ENCODE peak calls at places on chromosomes 4 and X, in seven cellular contexts. R is glutamatergic neuron; D is GM04504; P is activated naive CD4-positive, alpha-beta T cell treated with anti-CD3 and anti-CD28 coated beads, Interleukin-2, amount 50 U/mL, for 72 hours; N is WERI-Rb-1; J is T-helper 1 cell; E is epithelial cell of esophagus. Q is an unnamed sample.
A peak's percentile ranks its signal among the peaks of the same experiment; 100 is the strongest.

GRCh38 chr4:110049951-110050925 is 137.6 kb downstream of the EGF start:
- DNase-seq in R (peak; percentile 42), D (peak; percentile 14), P (peak; percentile 42), N (peak; percentile 65), J (peak; percentile 8), E (peak; percentile 54), Q (peak; percentile 14)

GRCh38 chr4:109576462-109576861 is 16.4 kb downstream of the MCUB start:
- DNase-seq in R (no peak), D (no peak), P (no peak), N (no peak), J (no peak), E (no peak), Q (no peak)

GRCh38 chr4:94410678-94411206 is 41.0 kb upstream of the PDLIM5 start:
- DNase-seq in R (no peak), D (no peak), P (no peak), N (no peak), J (no peak), E (peak; percentile 96), Q (peak; percentile 45)

GRCh38 chrX:9650091-9650490 is 115.6 kb downstream of the GPR143 start:
- DNase-seq in R (no peak), D (no peak), P (no peak), N (no peak), J (no peak), E (no peak), Q (no peak)

GRCh38 chr4:184451726-184452125 is 22.6 kb downstream of the IRF2 start:
- DNase-seq in R (no peak), D (no peak), P (no peak), N (no peak), J (no peak), E (no peak), Q (no peak)

GRCh38 chr4:36187723-36188333 is 56.5 kb downstream of the ARAP2 start:
- DNase-seq in R (no peak), D (no peak), P (no peak), N (no peak), J (no peak), E (peak; percentile 25), Q (no peak)

GRCh38 chr4:72451349-72451748 is 117.7 kb downstream of the ADAMTS3 start:
- DNase-seq in R (no peak), D (no peak), P (no peak), N (no peak), J (no peak), E (no peak), Q (no peak)

GRCh38 chr4:57233391-57233790 is 123.2 kb upstream of the IGFBP7 start:
- DNase-seq in R (no peak), D (no peak), P (no peak), N (no peak), J (no peak), E (peak; percentile 66), Q (peak; percentile 24)

GRCh38 chr4:170736710-170737109 is 647.0 kb upstream of the AADAT start:
- DNase-seq in R (no peak), D (no peak), P (no peak), N (no peak), J (no peak), E (peak; percentile 26), Q (peak; percentile 3)

GRCh38 chr4:1463088-1463926 is 57.1 kb upstream of the NKX1-1 start:
- DNase-seq in R (peak; percentile 79), D (peak; percentile 5), P (no peak), N (peak; percentile 14), J (no peak), E (no peak), Q (no peak)

GRCh38 chrX:150450519-150451177 is 87.5 kb downstream of the MAMLD1 start:
- DNase-seq in R (no peak), D (no peak), P (no peak), N (no peak), J (no peak), E (peak; percentile 16), Q (no peak)

GRCh38 chrX:19544693-19545305 is 29.5 kb upstream of the MAP3K15 start:
- DNase-seq in R (peak; percentile 34), D (peak; percentile 31), P (peak; percentile 29), N (peak; percentile 62), J (peak; percentile 5), E (peak; percentile 61), Q (no peak)

GRCh38 chr4:35970366-35970960 is 273.9 kb downstream of the ARAP2 start:
- DNase-seq in R (no peak), D (no peak), P (peak; percentile 4), N (no peak), J (no peak), E (no peak), Q (no peak)

GRCh38 chr4:78426972-78427371 is 124.6 kb upstream of the ANXA3 start:
- DNase-seq in R (no peak), D (no peak), P (no peak), N (no peak), J (no peak), E (no peak), Q (no peak)

GRCh38 chrX:17214962-17215361 is 160.0 kb upstream of the NHS start:
- DNase-seq in R (no peak), D (no peak), P (no peak), N (no peak), J (no peak), E (no peak), Q (no peak)

GRCh38 chr4:137213372-137214173 is 318.7 kb downstream of the PCDH18 start:
- DNase-seq in R (no peak), D (peak; percentile 20), P (no peak), N (no peak), J (no peak), E (no peak), Q (peak; percentile 31)

GRCh38 chr4:117560329-117560728 is 474.0 kb upstream of the NDST3 start:
- DNase-seq in R (no peak), D (no peak), P (no peak), N (no peak), J (no peak), E (peak; percentile 41), Q (peak; percentile 2)

GRCh38 chr4:89434364-89434988 is 126.9 kb upstream of the GPRIN3 start:
- DNase-seq in R (no peak), D (peak; percentile 11), P (peak; percentile 6), N (no peak), J (no peak), E (peak; percentile 56), Q (no peak)

GRCh38 chr4:152480901-152481300 is 55.0 kb downstream of the FBXW7 start:
- DNase-seq in R (no peak), D (no peak), P (no peak), N (no peak), J (no peak), E (no peak), Q (no peak)

GRCh38 chr4:178812866-178813265 is 1370.6 kb upstream of the AGA start:
- DNase-seq in R (no peak), D (no peak), P (no peak), N (no peak), J (no peak), E (no peak), Q (no peak)

GRCh38 chrX:1534321-1535168 is 2.4 kb downstream of the P2RY8 start:
- DNase-seq in R (no peak), D (no peak), P (peak; percentile 48), N (peak; percentile 42), J (no peak), E (no peak), Q (no peak)

GRCh38 chr4:109472343-109472761 is 38.7 kb downstream of the SEC24B start:
- DNase-seq in R (no peak), D (peak; percentile 23), P (no peak), N (no peak), J (no peak), E (peak; percentile 78), Q (peak; percentile 13)